ENCODE peak calls at places on chromosomes 5 and 9, in nine cellular contexts. U is spleen, A is transverse colon, B is ovary, E is Peyer's patch, N is heart left ventricle, X is H1, G is HCT116, I is A549. M is an unnamed sample.

GRCh38 chr5:21895766-21896165 is 957.4 kb downstream of the CDH12 start:
- DNase-seq in G (no peak), E (no peak), U (no peak), N (no peak), B (no peak), A (no peak), I (no peak), X (no peak), M (no peak)

GRCh38 chr5:137954131-137954879 is 65.0 kb downstream of the PKD2L2 start:
- DNase-seq in E (no peak), X (no peak), U (no peak), I (peak; percentile 55), G (no peak), B (no peak), N (no peak), A (peak; percentile 15), M (no peak)

GRCh38 chr5:108168915-108169314 is 213.0 kb downstream of the FBXL17 start:
- DNase-seq in U (no peak), B (no peak), G (no peak), I (no peak), X (no peak), N (no peak), A (no peak), E (no peak), M (no peak)

GRCh38 chr9:77161191-77161590 is 16.1 kb upstream of the VPS13A start:
- DNase-seq in B (no peak), I (no peak), U (no peak), G (no peak), A (no peak), E (no peak), X (no peak), N (no peak), M (no peak)

GRCh38 chr9:74643303-74643933 is 146.3 kb downstream of the RORB start:
- DNase-seq in X (no peak), U (no peak), A (no peak), E (no peak), I (no peak), B (no peak), N (no peak), G (no peak), M (no peak)

GRCh38 chr9:4994166-4994890 is 9.3 kb downstream of the JAK2 start:
- DNase-seq in U (no peak), N (no peak), I (no peak), A (no peak), G (no peak), B (no peak), X (no peak), E (no peak), M (peak; percentile 31)

GRCh38 chr9:94718936-94719335 is 7.6 kb upstream of the AOPEP start:
- DNase-seq in E (no peak), G (no peak), I (no peak), U (no peak), A (no peak), N (no peak), X (no peak), B (no peak), M (no peak)

GRCh38 chr5:5343581-5343980 is 78.9 kb upstream of the ICE1 start:
- DNase-seq in I (no peak), A (no peak), G (no peak), U (no peak), N (no peak), B (no peak), X (no peak), E (no peak), M (no peak)

GRCh38 chr5:142817961-142818431 is 47.8 kb downstream of the ARHGAP26 start:
- DNase-seq in E (peak; percentile 78), X (no peak), B (no peak), G (no peak), I (no peak), A (peak; percentile 85), N (no peak), U (no peak), M (peak; percentile 15)
- H3K4me1 ChIP-seq in E (peaks cover 56% of the 10 kb centered on the region), X (peaks cover 5% of the 10 kb centered on the region), B (peaks cover 2% of the 10 kb centered on the region), G (peaks cover 85% of the 10 kb centered on the region), I (peaks cover 70% of the 10 kb centered on the region), A (peaks cover 70% of the 10 kb centered on the region), N (peaks cover 77% of the 10 kb centered on the region), U (no peaks in the 10 kb centered on the region), M (peaks cover 41% of the 10 kb centered on the region)

DNA sequence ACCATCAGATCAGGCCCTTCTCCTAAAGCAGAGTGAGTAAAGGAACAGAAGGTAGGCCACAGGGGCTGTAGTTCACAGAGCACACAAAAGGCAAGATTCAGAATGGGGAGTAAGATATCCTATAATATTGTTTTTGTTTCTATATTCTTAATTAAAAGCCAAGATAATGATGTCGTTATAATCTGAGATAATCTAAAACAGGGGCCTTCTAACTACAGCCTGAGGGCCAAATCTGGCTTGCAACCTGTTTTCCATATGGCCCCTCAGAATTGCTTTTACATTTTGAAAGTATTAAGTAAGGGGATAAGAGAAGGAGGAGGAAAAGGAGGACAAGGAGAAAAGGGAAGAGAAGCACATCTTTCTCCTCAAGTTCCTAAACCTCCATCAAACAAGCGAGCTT is 435.8 kb downstream of the CSNK1G3 start:
- DNase-seq in G (no peak), I (no peak), X (no peak), A (no peak), E (no peak), B (no peak), N (no peak), U (no peak), M (no peak)
- TF ChIP-seq POLR2A in G (no peak), I (no peak), X (no peak), A (no peak), E (no peak), B (no peak), N (no peak), U (no peak), M (no peak)

DNA sequence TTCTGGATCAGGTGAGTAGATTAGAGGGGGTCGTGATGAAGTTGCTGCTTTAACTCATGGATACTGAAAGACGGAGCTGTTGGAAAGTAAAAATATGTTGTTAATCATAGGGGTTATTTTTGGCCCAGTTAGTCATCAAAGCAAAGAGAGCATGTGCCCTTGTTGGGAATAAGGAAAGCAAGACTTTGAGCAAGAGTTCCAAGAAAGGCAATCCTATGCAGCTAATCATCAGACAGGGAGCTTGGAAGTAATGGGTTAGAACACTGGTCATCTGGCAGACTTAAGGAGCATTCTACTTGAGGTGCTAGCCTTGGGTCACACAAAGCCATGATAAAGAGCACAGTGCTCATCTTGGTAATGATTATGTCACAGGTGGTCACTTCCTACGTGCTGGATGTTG is 18.3 kb downstream of the ASPN start:
- DNase-seq in A (no peak), X (no peak), G (no peak), B (no peak), E (no peak), U (no peak), I (no peak), N (no peak), M (no peak)
- H3K4me1 ChIP-seq in A (no peaks in the 10 kb centered on the region), X (no peaks in the 10 kb centered on the region), G (peaks cover 13% of the 10 kb centered on the region), B (peaks cover 7% of the 10 kb centered on the region), E (no peaks in the 10 kb centered on the region), U (no peaks in the 10 kb centered on the region), I (peaks cover 9% of the 10 kb centered on the region), N (peaks cover 12% of the 10 kb centered on the region), M (no peaks in the 10 kb centered on the region)

GRCh38 chr5:177516601-177517568 is at the start of gene DDX41:
- DNase-seq in I (peak; percentile 98), G (peak; percentile 99), X (peak; percentile 97), U (peak; percentile 98), E (peak; percentile 97), N (peak; percentile 98), A (peak; percentile 98), B (peak; percentile 95), M (peak; percentile 99)
- TF ChIP-seq POLR2A in I (peak; percentile 79), G (peak; percentile 48), X (no peak), U (no peak), E (peak; percentile 58), N (peak; percentile 66), A (peak; percentile 62), B (peak; percentile 24), M (no peak)

DNA sequence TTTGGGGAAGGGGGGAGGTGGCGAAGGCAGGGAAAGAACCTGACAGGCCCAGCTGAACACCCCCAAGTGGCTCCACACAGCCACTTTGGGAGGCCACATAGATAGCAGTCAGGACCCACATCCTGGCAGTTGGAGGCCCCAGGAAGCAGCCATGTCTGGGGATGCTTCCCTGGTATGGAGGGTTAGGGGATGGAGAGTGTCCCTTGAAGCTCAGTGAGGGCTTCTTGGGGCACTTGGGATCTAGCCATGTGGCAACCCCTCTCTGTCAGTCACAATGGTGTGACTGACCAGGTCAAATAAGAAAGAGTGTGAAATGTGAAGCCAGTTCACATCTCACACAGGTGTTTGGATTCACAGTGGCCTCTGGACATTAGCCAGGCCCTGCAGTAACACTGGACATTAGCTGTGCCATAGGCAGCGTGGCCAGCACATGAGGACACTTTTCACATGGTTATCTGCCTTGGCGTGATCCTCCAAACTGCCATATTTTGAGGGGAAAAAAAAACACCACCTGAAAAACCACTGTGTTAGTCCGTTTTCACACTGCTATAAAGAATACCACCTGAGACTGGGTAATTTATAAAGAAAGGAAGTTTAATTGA is 53.9 kb upstream of the IL17B start:
- DNase-seq in E (no peak), U (no peak), I (no peak), N (no peak), A (no peak), B (peak; percentile 52), X (no peak), G (no peak), M (no peak)
- H3K4me1 ChIP-seq in E (peaks cover 4% of the 10 kb centered on the region), U (peaks cover 21% of the 10 kb centered on the region), I (peaks cover 4% of the 10 kb centered on the region), N (peaks cover 30% of the 10 kb centered on the region), A (no peaks in the 10 kb centered on the region), B (peaks cover 7% of the 10 kb centered on the region), X (no peaks in the 10 kb centered on the region), G (peaks cover 55% of the 10 kb centered on the region), M (peaks cover 22% of the 10 kb centered on the region)

DNA sequence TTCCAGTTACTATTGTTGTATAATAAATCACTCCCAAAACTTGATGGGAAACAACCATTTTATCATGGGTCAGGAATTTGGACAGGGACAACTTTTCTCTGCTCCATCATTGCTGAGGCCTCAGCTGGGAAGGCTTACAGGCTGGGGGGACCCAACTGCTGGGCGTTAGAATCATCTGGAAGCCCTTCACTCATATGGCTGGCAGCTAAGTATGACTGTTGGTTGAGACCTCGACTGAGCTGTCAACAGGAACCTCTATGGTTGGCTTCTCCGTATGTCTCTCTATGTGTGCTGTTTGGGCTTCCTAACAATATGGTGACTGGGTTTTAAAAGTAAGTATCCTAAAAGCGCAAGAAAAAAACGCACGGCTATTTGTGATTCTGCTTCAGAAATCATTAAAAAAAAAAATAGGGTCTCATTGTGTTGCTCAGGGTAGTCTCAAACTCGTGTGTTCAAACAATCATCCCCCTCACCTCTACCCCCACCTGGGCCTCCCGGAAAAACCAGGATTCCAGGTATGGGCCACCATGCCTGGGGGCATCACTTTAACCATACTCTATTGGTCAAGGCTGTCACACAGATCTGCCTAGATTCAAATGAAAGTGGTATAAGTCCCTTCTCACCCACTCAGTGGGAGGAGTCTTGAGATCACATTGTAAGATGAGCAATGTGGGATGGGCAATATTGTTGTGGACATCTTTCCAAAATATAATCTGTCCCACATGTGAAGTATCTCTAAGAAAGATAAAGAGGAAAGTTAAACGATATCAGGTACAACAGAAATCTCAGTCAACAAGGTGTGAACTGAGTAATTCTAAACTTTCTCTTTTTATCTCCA is 15.2 kb downstream of the FNBP1 start:
- DNase-seq in A (no peak), N (no peak), X (no peak), I (no peak), E (no peak), B (no peak), G (no peak), U (no peak), M (no peak)
- TF ChIP-seq POLR2A in A (no peak), N (no peak), X (no peak), I (no peak), E (no peak), B (no peak), G (no peak), U (no peak), M (no peak)

M was measured in upper lobe of left lung.